ENCODE peak calls at places on chromosome 6, in four cellular contexts. U, A, D and G are unnamed samples.

GRCh38 chr6:155604991-155605390 is 149.4 kb upstream of the NOX3 start:
- DNase-seq in U (no peak), A (no peak), D (no peak), G (no peak)

GRCh38 chr6:98769546-98769945 is 64.8 kb upstream of the POU3F2 start:
- DNase-seq in A (no peak), D (no peak), U (no peak), G (peak)

GRCh38 chr6:142871910-142872331 is 73.1 kb downstream of the HIVEP2 start:
- DNase-seq in D (no peak), A (peak), U (no peak), G (peak)

GRCh38 chr6:89950879-89951391 is 56.7 kb downstream of the GJA10 start:
- DNase-seq in D (no peak), A (no peak), U (no peak), G (no peak)

GRCh38 chr6:16129623-16130243 is 847 bp downstream of the MYLIP start:
- DNase-seq in D (peak), U (peak), A (peak), G (peak)

GRCh38 chr6:34475167-34476047 is 9.5 kb downstream of the PACSIN1 start:
- DNase-seq in D (no peak), A (no peak), U (no peak), G (no peak)

GRCh38 chr6:36885461-36886401 is at the start of gene C6orf89:
- DNase-seq in U (peak), D (peak), A (peak), G (peak)

GRCh38 chr6:165881812-165882211 is 218.8 kb upstream of the PDE10A start:
- DNase-seq in U (no peak), D (no peak), A (no peak), G (no peak)

GRCh38 chr6:158638393-158638792 is 6.2 kb downstream of the DYNLT1 start:
- DNase-seq in U (no peak), D (peak), A (no peak), G (no peak)

GRCh38 chr6:31037692-31038091 is 27.4 kb downstream of the MUC22 start:
- DNase-seq in U (no peak), A (no peak), D (no peak), G (no peak)

GRCh38 chr6:43464337-43464736 is 9.0 kb upstream of the DLK2 start:
- DNase-seq in D (no peak), U (no peak), A (no peak), G (no peak)

GRCh38 chr6:128600397-128600951 is 80.1 kb upstream of the PTPRK start:
- DNase-seq in A (no peak), D (no peak), U (no peak), G (no peak)
- H3K27ac ChIP-seq in A (no peak), D (no peak), U (no peak), G (no peak)

GRCh38 chr6:122789078-122789861 is at the start of gene SMPDL3A:
- DNase-seq in A (peak), D (peak), U (peak), G (no peak)

GRCh38 chr6:122788663-122789062 is 395 bp upstream of the SMPDL3A start:
- DNase-seq in A (no peak), D (no peak), U (no peak), G (no peak)

GRCh38 chr6:122790740-122791679 is 2.0 kb downstream of the SMPDL3A start:
- DNase-seq in D (no peak), U (no peak), A (no peak), G (no peak)

GRCh38 chr6:122788208-122788607 is 850 bp upstream of the SMPDL3A start:
- DNase-seq in U (no peak), A (no peak), D (no peak), G (no peak)

DNA sequence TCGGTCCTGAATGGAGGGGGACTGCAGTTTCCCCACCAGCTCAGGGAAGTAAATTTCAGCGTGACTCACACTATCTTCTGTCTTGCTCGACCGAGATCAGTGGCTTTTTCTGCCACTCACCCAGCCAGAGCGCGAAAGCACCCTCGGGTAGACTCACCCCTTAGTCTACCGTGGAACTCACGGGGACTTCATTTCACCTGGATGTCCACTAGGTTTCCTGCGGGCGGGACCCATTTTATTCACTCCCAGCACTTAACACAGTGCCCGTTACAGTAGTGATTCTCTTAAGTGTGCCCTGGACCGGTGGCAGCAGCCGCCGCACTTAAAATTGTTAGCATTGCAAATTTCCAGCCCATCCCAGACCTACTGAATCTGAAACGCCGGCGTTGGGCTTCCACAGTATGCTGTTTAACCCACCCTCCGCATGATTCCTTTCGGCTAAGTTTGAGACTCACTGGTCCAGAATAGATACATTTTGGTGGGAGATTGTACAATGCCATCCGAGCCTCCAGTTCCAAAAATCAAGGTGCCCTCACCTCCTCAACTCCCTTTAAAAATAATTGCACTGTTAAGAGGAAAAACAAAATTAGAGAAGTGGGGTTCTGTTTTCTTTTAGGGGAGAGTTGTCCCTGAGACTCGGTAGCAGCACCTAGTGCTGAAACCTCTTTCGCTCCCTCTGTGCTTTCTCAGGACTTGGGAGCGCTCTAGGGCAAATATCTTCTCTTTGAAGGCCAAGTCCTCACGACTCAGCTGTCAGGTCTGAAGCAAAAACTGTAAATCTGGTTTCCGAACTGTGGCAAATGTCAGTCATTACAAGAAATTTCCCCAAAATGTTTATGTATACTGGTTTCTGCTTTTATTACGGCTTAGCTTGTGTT is 1.0 kb downstream of the SMPDL3A start:
- DNase-seq in D (peak), A (no peak), U (peak), G (no peak)
- TF ChIP-seq CTCF in D (no peak), A (no peak), U (no peak), G (no peak)

DNA sequence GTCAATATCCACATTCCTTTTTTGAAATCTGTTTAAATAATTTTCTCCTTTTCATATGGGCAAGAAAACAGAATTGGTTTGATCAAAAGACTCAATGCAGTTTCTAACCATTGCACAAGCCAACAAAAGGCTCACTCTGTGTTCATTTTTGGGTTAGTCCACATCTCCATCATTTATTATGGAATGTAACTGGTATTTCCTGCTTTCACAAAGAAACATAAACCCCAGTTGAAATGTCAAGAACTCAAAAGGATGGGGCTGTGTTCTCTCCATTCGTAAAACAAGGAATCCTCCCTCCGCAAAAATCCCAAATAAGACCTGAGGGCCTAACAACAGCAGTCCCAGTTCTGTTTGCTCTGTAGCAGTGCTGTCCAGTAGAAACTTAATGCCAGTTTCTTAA is 420.9 kb downstream of the GJA1 start:
- DNase-seq in D (no peak), A (no peak), U (no peak), G (no peak)
- H3K27ac ChIP-seq in D (no peak), A (no peak), U (peak), G (no peak)

DNA sequence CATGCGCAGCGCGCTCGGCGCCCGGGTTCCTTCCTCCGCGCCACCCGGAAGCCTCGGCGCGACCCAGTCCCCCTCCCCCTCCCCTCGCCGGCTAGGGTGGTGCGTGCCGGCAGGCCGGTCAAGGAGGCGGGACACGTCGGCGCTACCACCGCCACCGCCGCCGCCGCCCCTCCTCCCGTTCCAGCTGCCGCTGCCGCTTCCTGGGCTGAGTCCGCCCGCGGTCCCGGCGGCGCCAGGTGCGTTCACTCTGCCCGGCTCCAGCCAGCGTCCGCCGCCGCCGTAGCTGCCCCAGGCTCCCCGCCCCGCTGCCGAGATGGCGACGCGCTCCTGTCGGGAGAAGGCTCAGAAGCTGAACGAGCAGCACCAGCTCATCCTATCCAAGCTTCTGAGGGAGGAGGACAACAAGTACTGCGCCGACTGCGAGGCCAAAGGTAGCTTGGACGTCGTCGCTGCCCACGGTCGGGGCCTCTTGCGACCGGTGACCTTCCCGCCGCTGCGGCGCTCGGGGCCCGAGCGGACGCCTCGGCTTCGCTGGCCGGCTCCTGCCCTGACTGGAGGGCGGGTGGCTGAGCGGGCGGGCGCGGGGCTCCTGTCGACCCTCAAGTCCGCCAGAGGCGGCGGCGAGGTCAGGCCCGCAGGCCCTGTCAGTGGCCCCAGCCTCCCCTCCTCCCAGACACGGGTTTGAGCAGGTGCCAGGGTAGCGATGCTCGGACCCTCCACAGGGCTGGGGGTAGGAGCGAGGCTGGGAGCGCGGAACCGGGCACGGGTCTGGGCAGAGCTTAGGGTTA is at the start of gene SMAP1:
- DNase-seq in U (peak), A (peak), D (peak), G (peak)
- TF ChIP-seq CTCF in U (no peak), A (no peak), D (no peak), G (no peak)